ENCODE peak calls at places on chromosomes 4 and X, in four cellular contexts. V is fibroblast of the aortic adventitia, M is nephron progenitor cell, G is thoracic aorta. L is an unnamed sample.

GRCh38 chrX:78573630-78574029 is 85.5 kb downstream of the RTL3 start:
- DNase-seq in V (no peak), M (no peak), G (no peak), L (no peak)

GRCh38 chr4:76016383-76016782 is 6.9 kb downstream of the CXCL10 start:
- DNase-seq in V (no peak), M (no peak), G (no peak), L (no peak)

GRCh38 chrX:20382082-20382481 is 115.4 kb upstream of the RPS6KA3 start:
- DNase-seq in V (no peak), M (no peak), G (no peak), L (no peak)

GRCh38 chr4:141066690-141067089 is 66.6 kb downstream of the RNF150 start:
- DNase-seq in V (no peak), M (no peak), G (no peak), L (no peak)

GRCh38 chrX:126723881-126724280 is 95.6 kb upstream of the PRR32 start:
- DNase-seq in V (no peak), M (no peak), G (no peak), L (no peak)

GRCh38 chr4:169270810-169271691 is at the start of gene SH3RF1:
- DNase-seq in V (peak; percentile 80), M (peak; percentile 89), G (peak; percentile 66), L (peak; percentile 89)

GRCh38 chr4:57303012-57303751 is 193.0 kb upstream of the IGFBP7 start:
- DNase-seq in V (no peak), M (no peak), G (no peak), L (peak; percentile 40)

GRCh38 chr4:21768349-21769310 is 179.9 kb downstream of the KCNIP4 start:
- DNase-seq in V (peak; percentile 69), M (peak; percentile 26), G (no peak), L (peak; percentile 69)

GRCh38 chr4:24999392-25000104 is 31.2 kb downstream of the LGI2 start:
- DNase-seq in V (peak; percentile 54), M (no peak), G (no peak), L (no peak)

GRCh38 chr4:142781114-142781513 is 65.0 kb downstream of the INPP4B start:
- DNase-seq in V (no peak), M (no peak), G (no peak), L (peak; percentile 29)

GRCh38 chr4:98150092-98150761 is 7.0 kb upstream of the STPG2 start:
- DNase-seq in V (peak; percentile 52), M (no peak), G (no peak), L (peak; percentile 20)

GRCh38 chrX:10155137-10155536 is 1.6 kb upstream of the CLCN4 start:
- DNase-seq in V (no peak), M (no peak), G (no peak), L (no peak)

GRCh38 chr4:139890810-139891209 is 225.2 kb downstream of the MGST2 start:
- DNase-seq in V (peak; percentile 80), M (no peak), G (no peak), L (peak; percentile 70)

GRCh38 chr4:6444587-6444986 is 27.8 kb downstream of the PPP2R2C start:
- DNase-seq in V (no peak), M (no peak), G (no peak), L (no peak)

GRCh38 chr4:56704074-56704473 is 23.0 kb upstream of the HOPX start:
- DNase-seq in V (no peak), M (no peak), G (no peak), L (no peak)

GRCh38 chrX:136819026-136819425 is 38.3 kb upstream of the ARHGEF6 start:
- DNase-seq in V (no peak), M (no peak), G (no peak), L (no peak)

GRCh38 chrX:75181721-75182120 is 25.6 kb upstream of the ABCB7 start:
- DNase-seq in V (peak; percentile 29), M (no peak), G (no peak), L (no peak)

GRCh38 chrX:18931972-18932371 is 51.9 kb downstream of the PHKA2 start:
- DNase-seq in V (peak; percentile 41), M (peak; percentile 6), G (no peak), L (peak; percentile 24)

GRCh38 chr4:168908859-168909390 is 101.1 kb downstream of the CBR4 start:
- DNase-seq in V (peak; percentile 35), M (no peak), G (no peak), L (no peak)

GRCh38 chrX:31126205-31126604 is 54.4 kb upstream of the FTHL17 start:
- DNase-seq in V (peak; percentile 1), M (no peak), G (no peak), L (no peak)

GRCh38 chr4:174523003-174523693 is 860 bp upstream of the HPGD start:
- DNase-seq in V (peak; percentile 27), M (no peak), G (no peak), L (no peak)

GRCh38 chrX:128975716-128976115 is 547.6 kb downstream of the SMARCA1 start:
- DNase-seq in V (no peak), M (peak; percentile 80), G (no peak), L (peak; percentile 52)
- TF ChIP-seq CTCF in V (peak; percentile 26), M (peak; percentile 93), G (no peak), L (peak; percentile 77)

GRCh38 chr4:34723606-34724005 is 1520.7 kb downstream of the ARAP2 start:
- DNase-seq in V (no peak), M (no peak), G (no peak), L (no peak)

GRCh38 chr4:34721835-34722234 is 1522.5 kb downstream of the ARAP2 start:
- DNase-seq in V (no peak), M (no peak), G (no peak), L (no peak)

DNA sequence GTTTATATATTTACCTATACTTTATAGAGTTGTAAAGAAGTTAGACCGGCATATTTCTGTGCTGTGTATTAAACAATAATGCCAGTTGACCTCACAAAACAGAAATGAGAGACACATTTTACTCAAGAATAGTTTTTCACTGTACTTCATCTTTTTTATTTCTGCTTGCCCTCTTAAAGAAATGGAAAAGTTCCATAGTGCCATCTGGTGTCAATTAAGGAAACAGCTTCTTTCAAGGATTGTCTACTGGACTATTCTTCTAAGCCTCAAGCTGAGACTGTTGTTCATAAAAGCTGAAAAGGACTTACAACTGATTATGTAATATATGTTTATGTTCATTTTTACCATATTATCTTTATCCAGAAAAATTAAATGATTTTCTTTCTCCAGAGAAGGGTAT is 1523.8 kb downstream of the ARAP2 start:
- DNase-seq in V (peak; percentile 43), M (no peak), G (no peak), L (peak; percentile 64)
- TF ChIP-seq CTCF in V (peak; percentile 12), M (peak; percentile 65), G (no peak), L (peak; percentile 66)

DNA sequence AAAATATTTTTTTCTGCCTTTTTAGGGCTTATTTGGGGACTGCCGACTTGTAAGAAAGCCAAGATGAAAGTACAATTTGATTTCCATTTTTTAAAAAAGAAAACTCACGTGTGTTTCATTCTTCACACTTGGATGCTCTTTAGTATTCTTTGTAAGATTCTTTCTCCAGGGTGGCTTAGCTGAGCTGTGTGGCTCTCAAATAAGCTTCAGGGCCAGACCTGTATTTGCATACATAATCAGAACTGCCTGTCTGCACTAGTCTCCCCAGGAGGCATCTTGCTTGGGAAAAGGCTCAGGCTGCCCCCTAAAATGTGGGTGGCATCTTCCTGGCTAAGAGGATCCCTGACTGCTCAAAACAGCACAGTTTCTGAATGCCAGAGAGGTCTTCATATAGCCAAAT is 498.4 kb downstream of the MID1IP1 start:
- DNase-seq in V (no peak), M (no peak), G (no peak), L (no peak)
- TF ChIP-seq CTCF in V (no peak), M (no peak), G (no peak), L (no peak)

DNA sequence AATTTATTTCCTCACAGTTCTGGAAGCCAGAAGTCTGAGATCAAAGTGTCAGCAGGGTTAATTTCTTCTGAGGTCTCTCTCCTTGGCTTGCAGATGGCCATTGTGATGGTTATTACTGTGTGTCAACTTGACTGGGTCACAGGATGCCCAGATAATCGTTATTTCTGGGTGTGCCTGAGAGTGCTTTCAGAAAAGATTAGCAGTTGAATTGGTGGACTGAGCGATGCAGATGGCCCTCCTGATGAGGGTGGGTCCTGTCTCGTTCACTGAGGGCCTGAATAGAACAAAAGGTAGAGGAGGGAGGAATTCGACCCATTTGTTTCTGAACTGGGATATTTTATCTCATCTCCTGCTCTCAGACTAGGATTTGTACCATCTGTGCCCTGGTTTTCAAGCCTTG is 15.7 kb downstream of the SMIM43 start:
- DNase-seq in V (no peak), M (no peak), G (no peak), L (no peak)
- TF ChIP-seq CTCF in V (no peak), M (no peak), G (no peak), L (no peak)

GRCh38 chr4:42302348-42302747 is 94.9 kb upstream of the SHISA3 start:
- DNase-seq in V (peak; percentile 44), M (peak; percentile 33), G (no peak), L (peak; percentile 69)
- TF ChIP-seq CTCF in V (peak; percentile 41), M (peak; percentile 19), G (no peak), L (no peak)

DNA sequence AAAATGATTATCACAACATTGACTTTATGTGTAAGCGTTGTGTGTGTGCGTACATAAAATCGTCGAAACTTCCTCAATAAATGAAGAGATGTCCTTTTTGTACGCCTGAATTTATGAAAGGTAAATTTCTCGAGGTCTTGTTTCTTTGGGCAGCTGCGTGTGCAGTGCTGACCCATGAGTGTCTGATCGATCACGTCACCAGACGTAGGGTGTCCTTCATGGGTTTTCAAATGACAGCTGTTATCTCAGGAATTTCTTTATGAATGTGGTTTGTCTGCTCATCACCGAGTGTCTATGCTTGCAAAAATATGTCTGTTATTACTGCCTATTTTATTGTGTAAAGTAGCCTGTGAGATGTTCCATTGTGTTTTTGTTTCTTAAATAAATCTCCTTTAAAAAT is 67.7 kb upstream of the GPR78 start:
- DNase-seq in V (no peak), M (no peak), G (no peak), L (no peak)
- TF ChIP-seq CTCF in V (no peak), M (no peak), G (no peak), L (no peak)

GRCh38 chr4:82900335-82901128 is at the start of gene THAP9:
- DNase-seq in V (peak; percentile 99), M (peak; percentile 93), G (peak; percentile 96), L (peak; percentile 99)
- TF ChIP-seq CTCF in V (no peak), M (no peak), G (no peak), L (no peak)

DNA sequence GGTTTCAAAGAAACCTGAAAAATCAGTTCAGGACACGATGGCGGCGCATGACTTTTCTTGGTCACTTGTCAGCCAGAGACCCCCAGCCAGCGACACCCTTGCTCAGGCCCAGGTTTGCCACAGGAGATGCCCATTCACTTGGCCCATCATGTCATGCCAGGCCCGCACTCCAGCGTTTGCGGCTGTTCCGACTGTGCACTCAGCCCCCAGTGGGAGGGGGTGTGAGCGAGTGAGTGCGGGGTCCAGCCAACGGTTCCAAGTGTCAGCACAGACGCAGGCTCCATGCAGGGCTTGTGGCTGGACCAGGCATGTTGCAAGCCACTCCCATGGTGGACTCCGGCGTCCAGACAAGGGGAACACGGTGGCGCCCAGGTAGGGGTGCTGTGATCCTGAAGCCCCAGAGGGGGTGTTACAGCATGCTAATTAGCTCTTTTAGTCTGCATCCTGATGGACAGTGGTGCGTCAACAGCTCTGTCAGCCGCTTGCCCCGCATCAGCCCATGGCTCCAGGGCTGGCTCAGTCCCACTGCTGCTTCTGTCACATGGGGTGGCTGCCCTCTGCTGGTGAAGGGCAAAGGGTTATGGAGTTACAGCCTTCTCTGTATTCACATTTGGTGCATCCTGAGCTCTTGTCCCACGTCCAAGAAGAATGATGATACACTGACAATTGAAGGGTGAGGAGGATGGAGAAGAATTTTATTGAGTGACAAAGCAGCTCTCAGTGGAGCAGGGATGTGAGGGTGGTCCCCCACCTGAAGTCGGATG is 3.7 kb upstream of the MAEA start:
- DNase-seq in V (peak; percentile 15), M (no peak), G (no peak), L (peak; percentile 24)
- TF ChIP-seq CTCF in V (peak; percentile 35), M (no peak), G (no peak), L (no peak)

L was measured in MCF 10A.